ENCODE peak calls at places on chromosomes 16 and 17, in five cellular contexts. M is LNCaP clone FGC, Y is thoracic aorta, S is GM10248, Z is cardiac fibroblast. X is an unnamed sample.

GRCh38 chr16:50403491-50403890 is 34.7 kb upstream of the BRD7 start:
- DNase-seq in Y (no peak), S (no peak), M (no peak), Z (no peak), X (no peak)

GRCh38 chr16:8959921-8960787 is 3.6 kb downstream of the USP7 start:
- DNase-seq in M (no peak), Z (peak), S (no peak), Y (no peak), X (no peak)

GRCh38 chr16:67475051-67475450 is 5.9 kb downstream of the ATP6V0D1 start:
- DNase-seq in S (no peak), Y (no peak), Z (no peak), M (no peak), X (no peak)

GRCh38 chr17:50872710-50873424 is 6.7 kb upstream of the TOB1 start:
- DNase-seq in Z (peak), Y (no peak), M (no peak), S (no peak), X (peak)

GRCh38 chr17:40179923-40180659 is 2.8 kb downstream of the RAPGEFL1 start:
- DNase-seq in Z (peak), M (no peak), Y (no peak), S (no peak), X (no peak)

GRCh38 chr16:57115504-57116182 is 23.3 kb downstream of the CPNE2 start:
- DNase-seq in M (no peak), Y (no peak), S (no peak), Z (peak), X (peak)

GRCh38 chr16:29950806-29951461 is 10.9 kb upstream of the TMEM219 start:
- DNase-seq in S (no peak), Z (no peak), M (no peak), Y (no peak), X (no peak)

GRCh38 chr17:43766413-43767052 is 7.9 kb upstream of the SOST start:
- DNase-seq in Y (no peak), Z (peak), S (no peak), M (no peak), X (peak)

GRCh38 chr17:28925912-28926365 is 23.1 kb upstream of the DHRS13 start:
- DNase-seq in M (no peak), S (peak), Y (no peak), Z (peak), X (no peak)

DNA sequence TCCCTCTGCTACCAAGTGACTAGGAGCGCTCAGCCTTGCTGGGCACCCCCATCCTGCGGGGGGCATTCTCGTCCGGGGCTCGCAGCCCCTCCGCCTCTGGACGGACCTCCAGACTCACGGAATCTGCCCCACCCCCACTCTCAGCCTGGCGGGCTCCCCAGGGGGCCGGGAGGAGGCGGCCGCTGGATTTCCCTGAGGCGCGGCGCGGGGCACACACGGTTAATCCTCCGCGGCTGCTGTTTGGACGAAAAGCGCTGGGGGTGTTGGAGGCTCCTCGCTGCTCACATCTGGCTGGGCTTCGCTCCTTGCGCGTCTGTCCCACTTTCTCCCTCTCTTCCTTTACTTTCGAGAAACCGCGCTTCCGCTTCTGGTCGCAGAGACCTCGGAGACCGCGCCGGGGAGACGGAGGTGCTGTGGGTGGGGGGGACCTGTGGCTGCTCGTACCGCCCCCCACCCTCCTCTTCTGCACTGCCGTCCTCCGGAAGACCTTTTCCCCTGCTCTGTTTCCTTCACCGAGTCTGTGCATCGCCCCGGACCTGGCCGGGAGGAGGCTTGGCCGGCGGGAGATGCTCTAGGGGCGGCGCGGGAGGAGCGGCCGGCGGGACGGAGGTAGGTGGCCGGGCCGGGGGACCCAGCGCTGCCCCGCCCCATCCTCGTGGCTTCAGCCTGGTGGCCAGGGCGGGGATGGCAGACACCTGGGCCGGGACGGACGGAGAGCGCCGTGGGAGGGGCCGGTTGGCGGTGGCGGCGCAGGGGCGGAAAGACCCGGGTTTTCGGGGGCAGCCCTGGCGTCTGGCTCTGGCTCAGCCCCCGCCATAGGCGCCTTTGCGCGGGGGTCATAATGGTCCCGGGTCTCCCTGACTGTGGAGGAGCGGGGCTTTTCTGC is at the start of gene C1QTNF1:
- DNase-seq in S (peak), Z (peak), M (no peak), Y (no peak), X (no peak)
- TF ChIP-seq CTCF in S (no peak), Z (peak), M (no peak), Y (peak), X (no peak)

DNA sequence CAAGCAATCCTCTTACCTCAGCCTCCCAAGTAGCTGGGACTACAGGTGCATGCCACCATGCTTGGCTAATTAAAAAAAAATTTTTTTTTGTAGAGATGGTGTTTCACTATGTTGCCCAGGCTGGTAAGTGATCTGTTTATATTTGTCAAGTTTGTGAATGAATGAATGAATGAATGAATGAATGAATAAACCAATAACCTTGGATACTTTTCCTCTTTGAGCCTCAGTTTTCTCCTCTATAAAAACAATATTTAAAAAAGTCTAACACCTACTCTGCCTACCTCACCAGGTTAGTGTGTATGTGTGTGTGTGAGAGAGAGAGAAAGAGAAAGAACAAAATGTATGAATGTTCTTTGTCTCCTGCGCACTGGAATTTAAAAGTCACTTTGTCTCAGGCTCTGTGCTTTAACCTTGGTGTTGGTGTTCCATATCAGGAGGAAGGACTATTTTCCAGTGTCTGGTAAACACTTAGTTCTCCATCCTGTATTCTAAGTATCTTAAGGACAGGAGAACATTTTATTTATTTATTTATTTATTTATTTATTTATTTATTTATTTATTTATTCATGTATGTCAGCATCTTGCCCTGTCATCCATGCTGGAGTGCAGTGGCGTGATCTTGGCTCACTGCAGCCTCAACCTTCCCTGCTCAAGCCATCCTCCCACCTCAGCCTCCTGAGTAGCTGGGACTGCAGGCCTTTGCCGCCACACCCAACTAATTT is 27.1 kb downstream of the CHD9 start:
- DNase-seq in Z (no peak), S (no peak), Y (no peak), M (no peak), X (no peak)
- TF ChIP-seq CTCF in Z (no peak), S (no peak), Y (no peak), M (no peak), X (no peak)

DNA sequence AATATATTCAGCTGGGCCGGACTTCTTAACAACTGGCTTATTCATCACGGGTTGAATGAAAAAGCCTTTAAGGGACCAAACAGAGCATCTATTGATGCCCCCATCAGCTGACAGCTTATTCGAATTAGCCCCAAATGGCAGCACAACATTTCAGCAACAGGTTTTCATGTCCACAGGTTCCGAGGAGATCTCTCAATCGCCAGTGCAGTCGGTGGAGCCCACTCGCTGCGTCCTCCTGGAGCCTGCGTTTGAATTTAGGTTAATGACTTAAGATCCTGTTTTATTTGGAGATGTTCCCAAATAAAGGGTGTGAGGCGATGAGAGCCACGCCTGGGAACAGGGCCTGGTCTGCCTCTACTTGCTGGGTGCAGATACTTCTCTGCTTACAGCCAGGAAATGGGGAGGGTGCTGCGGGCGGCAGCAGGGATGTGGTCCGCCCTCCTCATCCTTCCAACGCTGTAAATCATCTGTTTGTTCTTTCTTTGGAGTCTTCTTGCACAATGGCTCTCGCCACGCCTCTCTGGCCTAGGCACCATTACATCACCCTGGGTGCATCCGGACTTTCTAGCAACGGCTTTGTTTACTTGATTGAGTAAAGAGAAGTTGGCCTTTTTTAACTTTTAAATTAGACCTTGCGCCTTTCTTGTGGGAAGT is 22.6 kb downstream of the NDE1 start:
- DNase-seq in Y (peak), M (peak), S (no peak), Z (peak), X (peak)
- TF ChIP-seq CTCF in Y (no peak), M (no peak), S (no peak), Z (no peak), X (no peak)

DNA sequence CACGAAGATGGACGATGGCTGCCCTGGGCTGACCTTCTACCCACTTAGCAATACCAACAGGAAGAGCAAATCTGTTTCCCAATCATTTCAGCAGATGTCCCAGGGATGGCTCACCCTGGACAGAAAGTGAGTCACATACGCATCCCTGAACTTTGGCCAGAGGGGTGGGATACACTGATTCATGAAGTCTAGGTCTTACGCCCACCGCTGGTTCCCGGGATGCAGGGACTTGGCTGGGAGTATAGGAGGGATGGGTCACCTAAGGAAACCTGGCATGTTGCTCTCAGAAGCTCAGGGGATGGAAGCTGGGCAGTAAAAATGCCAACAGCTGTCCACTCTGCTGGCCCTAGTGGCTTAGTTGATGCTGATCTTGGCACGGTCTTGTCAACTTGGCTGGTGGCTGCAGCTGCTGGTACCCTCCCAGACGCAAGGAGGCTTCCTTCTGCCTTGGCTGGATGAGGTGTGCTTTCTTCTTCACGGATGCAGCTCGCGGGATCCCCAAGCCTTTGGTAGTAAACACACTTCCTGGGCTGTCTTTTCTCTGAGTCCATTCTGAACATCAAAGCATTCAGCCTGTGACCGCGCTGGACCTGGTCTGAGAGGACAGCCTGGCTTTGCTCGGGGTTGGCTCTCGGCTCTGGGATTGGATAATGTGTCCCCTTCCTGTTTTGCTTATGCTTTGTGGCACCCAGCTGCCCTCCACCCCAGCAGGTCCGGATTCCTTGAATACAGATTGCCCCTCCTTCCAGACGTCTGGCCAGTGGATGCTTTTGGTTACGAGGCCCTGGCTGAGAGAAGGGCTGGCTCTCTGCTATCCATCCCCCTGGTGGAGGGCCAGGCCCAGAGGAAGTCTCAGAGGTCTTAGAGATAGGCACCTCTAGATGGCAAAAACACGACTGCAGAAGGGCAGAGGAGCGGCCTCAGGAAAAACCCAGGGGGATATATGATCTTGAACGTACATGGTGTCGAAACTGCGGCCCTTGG is 71.5 kb downstream of the RAP1GAP2 start:
- DNase-seq in S (no peak), Z (peak), Y (no peak), M (no peak), X (no peak)
- TF ChIP-seq CTCF in S (no peak), Z (no peak), Y (no peak), M (no peak), X (no peak)

GRCh38 chr17:53630638-53631037 is 192.1 kb upstream of the KIF2B start:
- DNase-seq in M (no peak), Y (no peak), S (no peak), Z (no peak), X (no peak)
- TF ChIP-seq CTCF in M (no peak), Y (no peak), S (no peak), Z (no peak), X (no peak)

DNA sequence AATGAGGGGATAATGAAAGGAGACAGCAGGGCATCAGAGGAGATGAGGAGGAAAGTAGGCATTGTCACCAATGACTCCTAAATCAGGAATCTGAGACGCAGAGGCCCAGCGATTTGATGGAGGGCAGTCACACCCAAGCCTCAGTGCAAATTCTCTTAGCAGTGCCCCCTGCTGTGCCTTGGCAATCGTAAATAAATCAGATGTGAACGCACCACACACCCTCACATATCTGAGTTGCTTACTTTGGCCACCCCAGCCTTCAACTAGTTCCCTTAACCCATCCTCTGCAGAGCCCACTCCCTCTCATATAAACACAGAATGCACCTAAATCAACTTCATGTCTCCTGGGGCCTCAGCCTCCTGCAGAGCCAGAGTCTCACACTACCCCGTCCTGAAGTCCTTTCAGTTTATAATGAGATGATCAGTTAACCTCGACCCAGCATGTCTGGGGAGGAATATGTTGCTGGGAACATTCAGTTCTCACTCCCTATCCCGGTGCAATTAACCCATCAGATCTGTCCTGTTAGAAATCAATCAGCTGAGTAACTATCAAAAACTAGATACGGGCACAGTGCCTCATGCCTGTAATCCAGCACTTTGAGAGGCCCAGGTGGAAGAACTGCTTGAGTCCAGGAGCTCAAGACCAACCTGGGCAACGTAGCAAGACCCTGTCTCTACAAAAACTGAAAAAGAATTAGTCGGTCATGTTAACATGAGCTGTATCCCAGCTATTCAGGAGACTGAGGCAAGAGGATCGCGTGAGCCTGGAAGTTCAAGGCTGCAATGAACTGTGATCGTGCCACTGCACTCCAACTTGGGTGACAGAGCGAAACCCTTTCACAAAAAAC is 78.4 kb downstream of the SLC39A11 start:
- DNase-seq in M (no peak), Z (peak), S (no peak), Y (no peak), X (no peak)
- TF ChIP-seq CTCF in M (no peak), Z (no peak), S (no peak), Y (no peak), X (no peak)